ENCODE peak calls at places on chromosome X, in nine cellular contexts. T, P, G, V, Y, N, U, D and J are unnamed samples.

GRCh38 chrX:7690842-7691241 is 152.1 kb upstream of the VCX start:
- DNase-seq in G (no peak), D (no peak), P (no peak), U (no peak), V (no peak), T (no peak), N (no peak), Y (no peak), J (no peak)

GRCh38 chrX:136865270-136866168 is 15.0 kb downstream of the RBMX start:
- DNase-seq in U (no peak), P (no peak), V (no peak), N (no peak), T (no peak), D (no peak), G (no peak), Y (no peak), J (no peak)

GRCh38 chrX:69387559-69388487 is 116.3 kb upstream of the NALF2 start:
- DNase-seq in G (no peak), P (peak), N (peak), T (peak), U (peak), Y (peak), V (peak), D (peak), J (no peak)

GRCh38 chrX:125742811-125743210 is 423.1 kb downstream of the TEX13C start:
- DNase-seq in T (no peak), V (no peak), G (no peak), D (no peak), U (no peak), P (no peak), Y (no peak), N (no peak), J (no peak)

GRCh38 chrX:149495573-149496071 is 9.5 kb downstream of the IDS start:
- DNase-seq in T (no peak), N (peak), V (no peak), U (peak), D (no peak), Y (no peak), G (no peak), P (peak), J (no peak)

GRCh38 chrX:136909706-136910564 is 29.4 kb upstream of the RBMX start:
- DNase-seq in T (peak), Y (peak), N (peak), V (peak), G (peak), U (peak), P (peak), D (peak), J (no peak)

GRCh38 chrX:142873214-142873613 is 152.5 kb upstream of the SPANXN4 start:
- DNase-seq in V (no peak), U (no peak), T (no peak), Y (no peak), N (no peak), D (no peak), G (no peak), P (no peak), J (no peak)

GRCh38 chrX:2614911-2615310 is 76.2 kb upstream of the CD99 start:
- DNase-seq in T (no peak), G (no peak), Y (peak), U (no peak), P (peak), V (no peak), N (peak), D (no peak), J (no peak)

GRCh38 chrX:155216940-155217450 is 735 bp downstream of the VBP1 start:
- DNase-seq in P (no peak), G (no peak), U (no peak), D (no peak), Y (no peak), N (peak), V (no peak), T (no peak), J (no peak)

GRCh38 chrX:27966955-27967354 is 14.3 kb downstream of the DCAF8L1 start:
- DNase-seq in T (no peak), N (peak), V (peak), Y (no peak), P (peak), U (no peak), D (no peak), G (no peak), J (no peak)

GRCh38 chrX:155028749-155029360 is 2.2 kb downstream of the FUNDC2 start:
- DNase-seq in T (no peak), V (no peak), D (no peak), U (no peak), G (no peak), Y (peak), N (peak), P (peak), J (no peak)

GRCh38 chrX:107773906-107774435 is 1.6 kb downstream of the TSC22D3 start:
- DNase-seq in V (no peak), T (no peak), U (no peak), P (no peak), D (no peak), N (no peak), Y (no peak), G (no peak), J (no peak)

GRCh38 chrX:134443020-134443419 is 16.9 kb upstream of the HPRT1 start:
- DNase-seq in G (no peak), V (no peak), U (no peak), Y (no peak), N (no peak), T (no peak), D (no peak), P (no peak), J (no peak)

GRCh38 chrX:11766487-11766886 is 8.4 kb downstream of the MSL3 start:
- DNase-seq in N (no peak), U (no peak), V (no peak), G (no peak), T (no peak), P (no peak), D (no peak), Y (no peak), J (no peak)

GRCh38 chrX:11427082-11428033 is 134.1 kb downstream of the AMELX start:
- DNase-seq in T (peak), U (no peak), P (no peak), Y (no peak), V (no peak), D (peak), N (peak), G (peak), J (peak)

GRCh38 chrX:105150557-105150956 is 69.9 kb downstream of the TEX13A start:
- DNase-seq in G (no peak), V (no peak), P (no peak), Y (no peak), N (no peak), U (no peak), T (no peak), D (no peak), J (no peak)

GRCh38 chrX:39645059-39645895 is 452.5 kb downstream of the BCOR start:
- DNase-seq in T (peak), U (no peak), V (no peak), G (peak), P (peak), D (no peak), Y (peak), N (peak), J (no peak)

GRCh38 chrX:97563531-97564133 is 679.9 kb downstream of the RPA4 start:
- DNase-seq in V (peak), P (peak), G (no peak), T (peak), U (no peak), D (peak), Y (peak), N (peak), J (peak)

GRCh38 chrX:12489341-12489740 is 301.9 kb upstream of the PRPS2 start:
- DNase-seq in G (no peak), P (no peak), T (no peak), D (no peak), V (no peak), Y (no peak), N (no peak), U (no peak), J (no peak)

GRCh38 chrX:49884290-49884862 is 5.1 kb downstream of the USP27X start:
- DNase-seq in P (peak), U (peak), V (peak), Y (peak), T (peak), G (peak), N (peak), D (peak), J (peak)

GRCh38 chrX:78452356-78452755 is 124.9 kb upstream of the CYSLTR1 start:
- DNase-seq in G (no peak), N (no peak), V (no peak), D (no peak), U (no peak), T (no peak), Y (no peak), P (no peak), J (no peak)

GRCh38 chrX:119887721-119888425 is 7.8 kb upstream of the AKAP14 start:
- DNase-seq in D (peak), V (peak), P (peak), U (peak), Y (no peak), N (peak), G (peak), T (peak), J (peak)

GRCh38 chrX:53036149-53036548 is 12.4 kb upstream of the GPR173 start:
- DNase-seq in Y (no peak), N (no peak), U (no peak), V (no peak), D (no peak), P (no peak), G (no peak), T (no peak), J (no peak)

GRCh38 chrX:86805241-86805640 is 657.0 kb downstream of the DACH2 start:
- DNase-seq in Y (no peak), P (no peak), T (no peak), N (no peak), D (no peak), G (no peak), U (no peak), V (no peak), J (no peak)

DNA sequence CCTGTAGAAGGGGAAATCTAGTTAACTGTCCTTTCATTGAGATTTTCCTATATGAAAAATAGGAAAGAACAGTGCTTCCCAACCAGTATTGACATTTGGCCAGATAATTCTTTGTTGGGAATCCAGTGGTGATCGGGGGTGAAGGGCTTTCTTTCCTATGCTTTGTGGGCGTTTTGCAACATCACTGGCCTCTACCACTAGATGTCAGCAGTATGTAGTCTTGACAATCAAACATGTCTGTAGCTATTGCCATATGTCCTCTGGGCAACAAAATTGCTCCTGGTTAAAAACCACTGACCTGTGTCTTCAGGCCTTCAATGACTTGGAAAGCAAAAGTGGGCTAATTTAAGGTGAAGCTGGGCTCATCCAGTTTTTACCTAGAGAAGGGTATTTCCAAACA is 658.5 kb downstream of the DACH2 start:
- DNase-seq in T (no peak), P (no peak), U (no peak), G (no peak), V (no peak), D (no peak), Y (peak), N (peak), J (no peak)
- TF ChIP-seq CTCF in T (no peak), P (peak), U (no peak), G (no peak), V (no peak), D (no peak), Y (peak), N (peak), J (no peak)

GRCh38 chrX:10016516-10017132 is 49.5 kb downstream of the CLDN34 start:
- DNase-seq in D (no peak), G (no peak), U (no peak), N (no peak), V (no peak), Y (no peak), P (no peak), T (no peak), J (no peak)
- H3K4me3 ChIP-seq in D (no peak), G (peak), U (peak), N (peak), V (peak), Y (no peak), P (peak), T (peak), J (peak)

GRCh38 chrX:1453390-1453783 is 678 bp upstream of the ASMTL start:
- DNase-seq in Y (no peak), T (no peak), D (no peak), V (peak), P (no peak), U (no peak), N (no peak), G (no peak), J (no peak)

GRCh38 chrX:1453951-1454785 is 1.5 kb upstream of the ASMTL start:
- DNase-seq in U (peak), V (peak), P (peak), T (peak), D (peak), G (peak), N (peak), Y (peak), J (peak)

GRCh38 chrX:1451676-1452496 is 823 bp downstream of the ASMTL start:
- DNase-seq in G (no peak), T (peak), V (peak), Y (no peak), N (no peak), U (no peak), P (no peak), D (peak), J (no peak)

GRCh38 chrX:1451251-1451675 is 1.4 kb downstream of the ASMTL start:
- DNase-seq in D (peak), G (no peak), P (no peak), Y (no peak), N (no peak), U (no peak), V (no peak), T (no peak), J (peak)

DNA sequence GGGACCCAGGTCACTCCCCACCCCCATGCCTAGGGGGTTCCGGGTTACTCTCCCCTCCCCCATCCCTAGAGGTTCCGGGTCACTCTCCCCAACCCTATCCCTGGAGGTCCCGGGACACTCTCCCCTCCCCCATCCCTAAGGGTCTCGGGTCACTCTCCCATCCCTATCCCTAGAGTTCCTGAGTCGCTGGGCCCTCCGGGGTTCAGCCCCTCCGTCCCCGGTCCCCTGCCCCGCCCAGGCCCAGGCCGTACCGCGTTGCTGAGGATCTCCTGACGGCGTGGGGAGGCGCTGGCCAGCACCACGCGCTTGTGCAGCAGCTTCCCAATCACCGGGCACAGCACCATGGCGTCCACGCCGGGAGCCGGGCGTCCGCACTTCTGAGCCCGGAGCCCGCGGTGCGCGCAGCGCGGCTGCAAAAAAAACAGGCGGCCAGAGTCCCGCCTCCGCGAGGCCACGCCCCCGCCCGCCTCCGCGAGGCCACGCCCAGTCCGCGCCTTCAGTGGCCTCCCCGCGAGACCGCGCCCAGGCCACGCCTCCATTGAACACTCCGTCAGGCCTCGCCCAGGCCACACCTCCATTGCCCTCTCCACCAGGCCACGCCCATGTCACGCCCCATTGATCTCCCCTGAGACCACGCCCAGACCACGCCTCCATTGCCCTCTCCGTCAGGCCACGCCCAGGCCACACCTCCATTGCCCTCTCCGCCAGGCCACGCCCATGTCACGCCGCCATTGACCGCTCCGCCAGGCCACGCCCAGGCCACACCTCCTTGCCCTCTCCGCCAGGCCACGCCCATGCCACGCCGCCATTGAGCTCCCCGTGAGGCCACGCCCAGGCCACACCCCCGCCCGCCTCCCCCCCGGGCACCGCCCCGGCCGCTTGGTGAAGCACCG is at the start of gene ASMTL:
- DNase-seq in P (peak), V (peak), G (peak), D (peak), N (peak), T (peak), U (peak), Y (peak), J (peak)
- TF ChIP-seq CTCF in P (no peak), V (no peak), G (no peak), D (no peak), N (no peak), T (peak), U (no peak), Y (no peak), J (no peak)

GRCh38 chrX:24643116-24643515 is 4.0 kb downstream of the PCYT1B start:
- DNase-seq in G (no peak), T (no peak), N (peak), D (no peak), P (no peak), Y (peak), U (no peak), V (no peak), J (no peak)

GRCh38 chrX:24646745-24647182 is 383 bp downstream of the PCYT1B start:
- DNase-seq in T (no peak), U (no peak), V (no peak), Y (peak), D (no peak), G (no peak), N (peak), P (no peak), J (no peak)

GRCh38 chrX:24651783-24652182 is 4.6 kb upstream of the PCYT1B start:
- DNase-seq in N (no peak), T (no peak), D (no peak), P (no peak), V (no peak), G (no peak), U (no peak), Y (no peak), J (no peak)

DNA sequence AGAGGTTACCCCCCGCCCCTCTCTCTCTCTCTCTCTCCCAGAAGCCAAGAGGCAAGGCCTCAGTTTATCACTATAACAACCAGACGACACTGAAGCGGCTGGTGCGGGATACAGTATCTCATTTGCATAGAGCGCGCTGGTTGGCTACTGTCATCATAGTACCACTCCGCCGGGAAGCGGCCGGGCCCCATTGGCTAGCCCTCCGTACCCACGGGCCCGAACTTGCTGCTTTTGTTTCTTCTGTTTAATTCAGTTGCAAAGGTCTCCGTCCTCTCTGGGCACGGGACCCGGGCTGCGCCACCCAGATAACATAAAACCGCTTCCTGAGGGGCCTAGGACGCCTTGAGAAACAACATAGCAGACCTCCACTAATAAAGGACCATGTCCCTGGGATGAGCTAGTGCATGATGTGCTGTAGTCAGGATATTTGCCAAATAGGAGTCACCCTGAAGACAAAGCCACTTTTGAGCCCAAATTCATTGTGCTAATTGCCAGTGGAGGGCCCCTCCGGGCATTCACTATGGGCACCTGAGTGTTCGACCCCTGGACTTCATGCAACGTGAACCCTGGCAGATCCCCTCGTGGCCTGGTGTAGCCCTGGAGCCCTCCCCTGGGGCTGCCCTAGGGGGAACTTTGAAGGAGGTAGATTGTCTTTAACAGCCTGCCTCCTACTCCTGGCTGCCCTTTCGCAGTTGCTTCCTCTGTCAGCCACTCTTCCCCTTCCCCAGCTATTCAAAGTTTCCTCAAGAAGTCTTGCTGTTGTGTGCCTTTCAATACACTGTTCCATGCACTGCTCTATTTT is at the start of gene PCYT1B:
- DNase-seq in Y (peak), V (peak), U (no peak), P (peak), D (peak), G (peak), N (peak), T (peak), J (peak)
- H3K4me3 ChIP-seq in Y (peak), V (no peak), U (no peak), P (peak), D (no peak), G (peak), N (peak), T (peak), J (peak)

DNA sequence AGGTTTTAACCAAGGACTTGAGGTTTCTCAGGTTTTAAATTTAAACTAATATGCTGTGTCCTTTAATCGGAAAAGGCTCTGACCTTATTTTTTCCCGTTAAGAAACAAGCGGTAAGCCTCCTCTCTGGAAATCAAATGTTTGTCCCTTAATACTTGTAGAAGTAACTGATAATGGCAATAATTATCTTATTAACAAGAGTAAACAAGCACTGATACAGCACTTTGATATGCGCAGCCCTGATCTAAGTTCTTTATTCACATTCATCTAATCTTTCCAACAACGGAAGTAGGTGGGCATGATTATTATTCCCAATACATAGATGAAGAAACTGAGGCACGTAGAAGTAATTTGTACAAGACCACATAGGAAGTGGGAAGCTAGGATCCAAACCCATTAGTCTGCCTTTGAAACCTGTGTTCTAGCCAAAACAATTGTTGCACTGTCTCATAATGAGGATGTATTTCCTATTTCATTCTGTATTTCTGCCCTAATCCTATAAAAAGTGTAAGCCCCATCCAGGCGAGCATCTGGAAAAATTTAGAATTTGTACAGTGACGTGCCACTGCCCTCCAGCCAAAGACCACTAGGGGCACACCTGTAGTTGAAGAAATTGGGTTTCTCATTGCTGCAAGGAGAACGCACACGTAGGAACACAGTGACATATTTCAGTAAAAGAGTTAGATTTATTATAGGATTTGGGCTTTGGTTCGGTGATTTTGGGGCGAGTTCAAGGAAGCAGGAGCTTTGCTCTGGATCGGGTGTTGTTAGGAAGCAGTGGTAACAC is 605 bp downstream of the CXorf58 start:
- DNase-seq in T (no peak), P (no peak), N (no peak), V (no peak), G (no peak), Y (no peak), U (no peak), D (no peak), J (no peak)
- TF ChIP-seq CTCF in T (no peak), P (peak), N (peak), V (no peak), G (no peak), Y (peak), U (no peak), D (no peak), J (no peak)

DNA sequence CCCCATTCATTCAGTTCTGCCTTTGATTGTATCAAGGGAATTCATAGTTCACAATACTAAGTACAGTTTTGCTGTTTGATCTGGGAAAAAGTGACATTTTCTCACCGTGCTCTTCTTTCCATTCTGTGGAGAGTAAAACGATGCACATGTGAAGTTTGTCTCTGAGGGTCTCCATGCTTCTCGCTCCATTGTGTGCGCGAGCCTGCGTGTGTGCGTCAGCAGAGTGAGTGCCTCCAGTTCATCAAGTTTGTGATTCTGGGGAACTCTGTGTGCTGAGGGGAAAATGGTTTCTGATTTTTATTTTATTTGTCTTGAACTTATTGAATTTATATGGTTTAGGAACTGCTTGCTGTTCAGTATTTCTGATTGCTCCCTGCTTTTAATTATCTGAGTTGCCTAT is 2.0 kb downstream of the STK26 start:
- DNase-seq in D (no peak), Y (peak), G (no peak), U (no peak), T (no peak), N (no peak), P (no peak), V (no peak), J (no peak)
- H3K4me3 ChIP-seq in D (no peak), Y (peak), G (no peak), U (no peak), T (peak), N (no peak), P (no peak), V (no peak), J (no peak)